ENCODE peak calls at places on chromosome 7, in seven cellular contexts. O is HepG2; B is CD8-positive, alpha-beta memory T cell; T is pancreas; Y is adrenal gland; L is right cardiac atrium; Z is mucosa of descending colon. I is an unnamed sample. For H3K4me1, the result is how much of the 10 kb centered on the place peaks cover.

GRCh38 chr7:76254781-76255180 is 47.7 kb upstream of the HSPB1 start:
- DNase-seq in O (no peak), B (no peak), T (no peak), Y (no peak), L (no peak), Z (no peak), I (no peak)

GRCh38 chr7:106372121-106372520 is 87.3 kb upstream of the NAMPT start:
- DNase-seq in O (no peak), B (no peak), T (no peak), Y (no peak), L (no peak), Z (no peak), I (no peak)

GRCh38 chr7:2807846-2808772 is 36.0 kb downstream of the GNA12 start:
- DNase-seq in O (no peak), B (no peak), T (no peak), Y (peak), L (no peak), Z (no peak), I (no peak)

GRCh38 chr7:116138202-116138801 is 72.0 kb upstream of the TES start:
- DNase-seq in O (peak), B (no peak), T (no peak), Y (no peak), L (no peak), Z (no peak), I (peak)

GRCh38 chr7:47093835-47094234 is 488.1 kb downstream of the TNS3 start:
- DNase-seq in O (no peak), B (no peak), T (no peak), Y (no peak), L (no peak), Z (no peak), I (no peak)

GRCh38 chr7:110669410-110669809 is 421.5 kb upstream of the LRRN3 start:
- DNase-seq in O (no peak), B (no peak), T (no peak), Y (no peak), L (no peak), Z (no peak), I (no peak)

GRCh38 chr7:69656890-69657289 is 58.6 kb downstream of the AUTS2 start:
- DNase-seq in O (no peak), B (no peak), T (no peak), Y (peak), L (peak), Z (no peak), I (peak)

GRCh38 chr7:410395-410910 is 109.2 kb downstream of the PDGFA start:
- DNase-seq in O (no peak), B (peak), T (no peak), Y (peak), L (peak), Z (peak), I (no peak)

GRCh38 chr7:23017303-23017702 is 3.4 kb upstream of the HYCC1 start:
- DNase-seq in O (no peak), B (no peak), T (no peak), Y (no peak), L (no peak), Z (no peak), I (no peak)
- H3K4me1 ChIP-seq in O (under half), B (under half), T (under half), Y (under half), L (under half), Z (under half), I (under half)

GRCh38 chr7:105157278-105157677 is 143.3 kb downstream of the KMT2E start:
- DNase-seq in O (no peak), B (no peak), T (no peak), Y (no peak), L (no peak), Z (no peak), I (no peak)
- H3K4me1 ChIP-seq in O (under half), B (under half), T (under half), Y (under half), L (under half), Z (under half), I (under half)

DNA sequence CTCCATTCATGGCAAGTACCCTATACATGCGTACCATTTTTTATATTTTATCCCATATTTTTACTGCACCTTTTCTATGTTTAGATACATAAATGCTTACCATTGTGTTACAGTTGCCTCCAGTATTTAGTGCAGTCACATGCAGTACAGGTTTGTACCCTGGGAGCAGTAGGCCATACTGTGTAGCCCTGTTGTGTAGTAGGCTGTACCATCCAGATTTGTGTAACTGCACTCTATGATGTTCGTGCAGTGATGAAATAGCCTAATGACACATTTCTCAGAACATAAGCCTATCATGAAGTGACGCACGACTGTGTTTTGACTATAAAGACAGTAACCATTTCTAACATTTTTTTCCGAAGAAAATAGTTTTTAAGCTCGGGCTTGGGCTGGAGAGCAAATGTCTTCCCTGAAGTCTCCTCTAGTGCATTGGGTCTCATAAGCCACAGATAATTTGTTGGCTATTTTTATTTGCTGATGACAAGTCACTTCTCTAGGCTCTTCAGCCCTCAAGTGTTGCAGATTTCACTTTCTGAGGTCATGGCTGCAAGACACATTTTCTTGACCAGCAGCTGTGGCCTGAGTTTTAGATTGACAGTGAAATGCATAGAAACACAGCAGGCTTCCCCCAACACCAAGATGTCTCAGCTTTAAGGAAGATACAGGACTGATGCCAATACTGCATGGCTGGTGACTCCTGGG is 26.8 kb downstream of the EPDR1 start:
- DNase-seq in O (no peak), B (no peak), T (no peak), Y (no peak), L (no peak), Z (no peak), I (no peak)
- H3K4me1 ChIP-seq in O (under half), B (under half), T (under half), Y (under half), L (under half), Z (under half), I (under half)

GRCh38 chr7:83021032-83021431 is 141.7 kb downstream of the PCLO start:
- DNase-seq in O (no peak), B (no peak), T (no peak), Y (no peak), L (no peak), Z (no peak), I (no peak)
- H3K4me1 ChIP-seq in O (under half), B (under half), T (under half), Y (under half), L (under half), Z (under half), I (under half)

DNA sequence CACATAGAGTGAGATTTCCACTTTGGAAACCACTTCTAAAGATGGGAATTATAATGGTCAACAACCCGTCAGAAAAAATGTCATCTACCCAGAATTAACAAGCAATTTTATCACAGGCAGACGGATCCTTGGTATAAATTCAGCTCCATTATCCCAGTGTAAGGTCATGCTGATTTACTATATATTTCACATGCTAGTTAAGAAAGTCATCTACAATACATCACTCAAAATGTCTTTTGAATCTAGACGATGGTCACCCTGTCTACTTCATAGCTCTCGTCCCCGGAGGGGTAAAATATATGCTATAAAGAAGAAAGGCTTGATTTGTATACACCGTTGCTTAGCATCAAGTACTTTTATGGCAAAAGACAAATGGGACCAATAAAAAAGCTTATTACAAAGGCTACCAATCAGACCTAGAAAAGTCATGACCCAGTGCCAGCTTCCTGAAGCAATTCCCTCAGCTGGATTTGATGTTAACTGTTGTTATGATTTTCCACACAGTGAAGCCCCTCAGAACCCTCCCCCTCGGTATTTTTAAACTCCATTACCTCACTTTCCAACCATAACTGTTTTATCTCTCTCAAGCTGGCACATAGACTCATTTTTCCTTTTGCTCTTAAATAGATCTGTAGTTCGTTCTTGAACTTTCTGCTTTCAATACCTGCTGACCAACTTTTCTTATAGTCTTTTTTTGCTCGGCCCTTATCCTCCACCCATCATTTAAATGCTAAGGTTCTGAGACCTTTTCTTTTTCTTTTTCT is 104.9 kb downstream of the DOCK4 start:
- DNase-seq in O (no peak), B (no peak), T (no peak), Y (no peak), L (no peak), Z (no peak), I (no peak)
- H3K4me1 ChIP-seq in O (under half), B (under half), T (under half), Y (under half), L (under half), Z (under half), I (under half)

DNA sequence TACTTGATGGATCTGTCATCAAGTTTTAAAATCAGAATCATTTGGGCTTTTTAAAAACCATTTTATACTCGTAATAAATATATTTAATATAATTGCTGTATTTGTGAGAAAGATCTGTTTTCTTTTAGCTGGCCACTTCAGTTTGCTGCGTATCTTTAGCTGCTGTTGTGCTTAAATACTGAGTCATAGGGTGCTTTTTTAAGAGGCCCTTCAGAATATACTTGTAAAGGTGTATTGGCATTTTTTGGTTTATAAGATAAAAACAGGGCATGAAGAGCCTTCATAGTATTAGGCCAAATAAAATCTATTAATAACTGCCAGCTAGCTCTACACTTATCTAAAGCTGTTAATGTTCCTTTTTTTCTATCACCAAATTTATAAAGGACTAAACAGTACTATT is 43.8 kb downstream of the STK17A start:
- DNase-seq in O (no peak), B (no peak), T (no peak), Y (no peak), L (no peak), Z (no peak), I (no peak)
- H3K4me1 ChIP-seq in O (under half), B (half or more), T (under half), Y (under half), L (under half), Z (under half), I (under half)